ENCODE peak calls at places on chromosome 21, in nine cellular contexts. One of them, this sample, is unnamed.

GRCh38 chr21:33368576-33368975 is 34.6 kb upstream of the IFNGR2 start:
- DNase-seq in GM19239: no peak
- DNase-seq in memory B cell: no peak
- DNase-seq in NCI-H1092 treated with DMSO at 0.1 percent for 48 hours: no peak
- DNase-seq in frontal cortex: no peak
- DNase-seq in head of caudate nucleus: no peak
- DNase-seq in RWPE1: no peak
- DNase-seq in EL: no peak
- DNase-seq in activated naive CD4-positive, alpha-beta T cell: no peak
- DNase-seq in this sample: no peak

GRCh38 chr21:43012596-43012995 is 38.2 kb downstream of the PKNOX1 start:
- DNase-seq in GM19239: no peak
- DNase-seq in memory B cell: no peak
- DNase-seq in NCI-H1092 treated with DMSO at 0.1 percent for 48 hours: no peak
- DNase-seq in frontal cortex: no peak
- DNase-seq in head of caudate nucleus: no peak
- DNase-seq in RWPE1: peak
- DNase-seq in EL: no peak
- DNase-seq in activated naive CD4-positive, alpha-beta T cell: no peak
- DNase-seq in this sample: peak

GRCh38 chr21:26715878-26716506 is 129.2 kb downstream of the ADAMTS1 start:
- DNase-seq in GM19239: peak
- DNase-seq in memory B cell: no peak
- DNase-seq in NCI-H1092 treated with DMSO at 0.1 percent for 48 hours: peak
- DNase-seq in frontal cortex: peak
- DNase-seq in head of caudate nucleus: peak
- DNase-seq in RWPE1: peak
- DNase-seq in EL: peak
- DNase-seq in activated naive CD4-positive, alpha-beta T cell: no peak
- DNase-seq in this sample: peak

GRCh38 chr21:42845296-42845965 is 33.9 kb downstream of the WDR4 start:
- DNase-seq in GM19239: no peak
- DNase-seq in memory B cell: no peak
- DNase-seq in NCI-H1092 treated with DMSO at 0.1 percent for 48 hours: peak
- DNase-seq in frontal cortex: no peak
- DNase-seq in head of caudate nucleus: peak
- DNase-seq in RWPE1: no peak
- DNase-seq in EL: no peak
- DNase-seq in activated naive CD4-positive, alpha-beta T cell: no peak
- DNase-seq in this sample: no peak

GRCh38 chr21:35343046-35343816 is 294.1 kb upstream of the RUNX1 start:
- DNase-seq in GM19239: no peak
- DNase-seq in memory B cell: no peak
- DNase-seq in NCI-H1092 treated with DMSO at 0.1 percent for 48 hours: no peak
- DNase-seq in frontal cortex: no peak
- DNase-seq in head of caudate nucleus: no peak
- DNase-seq in RWPE1: no peak
- DNase-seq in EL: no peak
- DNase-seq in activated naive CD4-positive, alpha-beta T cell: no peak
- DNase-seq in this sample: no peak

GRCh38 chr21:45002381-45003204 is 62.8 kb downstream of the SLX9 start:
- DNase-seq in GM19239: no peak
- DNase-seq in memory B cell: no peak
- DNase-seq in NCI-H1092 treated with DMSO at 0.1 percent for 48 hours: no peak
- DNase-seq in frontal cortex: no peak
- DNase-seq in head of caudate nucleus: no peak
- DNase-seq in RWPE1: no peak
- DNase-seq in EL: no peak
- DNase-seq in activated naive CD4-positive, alpha-beta T cell: no peak
- DNase-seq in this sample: no peak

GRCh38 chr21:42865361-42866160 is 13.8 kb downstream of the WDR4 start:
- DNase-seq in GM19239: no peak
- DNase-seq in memory B cell: no peak
- DNase-seq in NCI-H1092 treated with DMSO at 0.1 percent for 48 hours: peak
- DNase-seq in frontal cortex: peak
- DNase-seq in head of caudate nucleus: peak
- DNase-seq in RWPE1: no peak
- DNase-seq in EL: no peak
- DNase-seq in activated naive CD4-positive, alpha-beta T cell: no peak
- DNase-seq in this sample: no peak

GRCh38 chr21:44263221-44263671 is 1.5 kb upstream of the DNMT3L start:
- DNase-seq in GM19239: no peak
- DNase-seq in memory B cell: no peak
- DNase-seq in NCI-H1092 treated with DMSO at 0.1 percent for 48 hours: no peak
- DNase-seq in frontal cortex: no peak
- DNase-seq in head of caudate nucleus: no peak
- DNase-seq in RWPE1: no peak
- DNase-seq in EL: no peak
- DNase-seq in activated naive CD4-positive, alpha-beta T cell: no peak
- DNase-seq in this sample: no peak

GRCh38 chr21:34008618-34009017 is 64.8 kb upstream of the MRPS6 start:
- DNase-seq in GM19239: no peak
- DNase-seq in memory B cell: no peak
- DNase-seq in NCI-H1092 treated with DMSO at 0.1 percent for 48 hours: no peak
- DNase-seq in frontal cortex: no peak
- DNase-seq in head of caudate nucleus: no peak
- DNase-seq in RWPE1: no peak
- DNase-seq in EL: no peak
- DNase-seq in activated naive CD4-positive, alpha-beta T cell: no peak
- DNase-seq in this sample: no peak

GRCh38 chr21:16070207-16070651 is 340.4 kb downstream of the USP25 start:
- DNase-seq in GM19239: no peak
- DNase-seq in memory B cell: no peak
- DNase-seq in NCI-H1092 treated with DMSO at 0.1 percent for 48 hours: peak
- DNase-seq in frontal cortex: no peak
- DNase-seq in head of caudate nucleus: peak
- DNase-seq in RWPE1: no peak
- DNase-seq in EL: peak
- DNase-seq in activated naive CD4-positive, alpha-beta T cell: no peak
- DNase-seq in this sample: no peak

GRCh38 chr21:26966978-26967913 is at the start of gene ADAMTS5:
- DNase-seq in GM19239: no peak
- DNase-seq in memory B cell: no peak
- DNase-seq in NCI-H1092 treated with DMSO at 0.1 percent for 48 hours: no peak
- DNase-seq in frontal cortex: peak
- DNase-seq in head of caudate nucleus: peak
- DNase-seq in RWPE1: peak
- DNase-seq in EL: peak
- DNase-seq in activated naive CD4-positive, alpha-beta T cell: no peak
- DNase-seq in this sample: no peak

GRCh38 chr21:15425049-15425448 is 304.7 kb upstream of the USP25 start:
- DNase-seq in GM19239: no peak
- DNase-seq in memory B cell: no peak
- DNase-seq in NCI-H1092 treated with DMSO at 0.1 percent for 48 hours: no peak
- DNase-seq in frontal cortex: no peak
- DNase-seq in head of caudate nucleus: no peak
- DNase-seq in RWPE1: no peak
- DNase-seq in EL: no peak
- DNase-seq in activated naive CD4-positive, alpha-beta T cell: no peak
- DNase-seq in this sample: no peak

GRCh38 chr21:43908167-43908566 is 43.1 kb downstream of the AGPAT3 start:
- DNase-seq in GM19239: no peak
- DNase-seq in memory B cell: no peak
- DNase-seq in NCI-H1092 treated with DMSO at 0.1 percent for 48 hours: no peak
- DNase-seq in frontal cortex: no peak
- DNase-seq in head of caudate nucleus: no peak
- DNase-seq in RWPE1: peak
- DNase-seq in EL: no peak
- DNase-seq in activated naive CD4-positive, alpha-beta T cell: no peak
- DNase-seq in this sample: no peak

GRCh38 chr21:45950740-45951515 is 30.6 kb upstream of the COL6A1 start:
- DNase-seq in GM19239: no peak
- DNase-seq in memory B cell: no peak
- DNase-seq in NCI-H1092 treated with DMSO at 0.1 percent for 48 hours: peak
- DNase-seq in frontal cortex: no peak
- DNase-seq in head of caudate nucleus: no peak
- DNase-seq in RWPE1: peak
- DNase-seq in EL: peak
- DNase-seq in activated naive CD4-positive, alpha-beta T cell: no peak
- DNase-seq in this sample: peak

GRCh38 chr21:28644762-28645161 is 347.9 kb downstream of the LTN1 start:
- DNase-seq in GM19239: no peak
- DNase-seq in memory B cell: no peak
- DNase-seq in NCI-H1092 treated with DMSO at 0.1 percent for 48 hours: no peak
- DNase-seq in frontal cortex: no peak
- DNase-seq in head of caudate nucleus: no peak
- DNase-seq in RWPE1: no peak
- DNase-seq in EL: peak
- DNase-seq in activated naive CD4-positive, alpha-beta T cell: no peak
- DNase-seq in this sample: no peak

GRCh38 chr21:41707231-41707988 is 59.4 kb downstream of the RIPK4 start:
- DNase-seq in GM19239: no peak
- DNase-seq in memory B cell: no peak
- DNase-seq in NCI-H1092 treated with DMSO at 0.1 percent for 48 hours: no peak
- DNase-seq in frontal cortex: no peak
- DNase-seq in head of caudate nucleus: no peak
- DNase-seq in RWPE1: peak
- DNase-seq in EL: no peak
- DNase-seq in activated naive CD4-positive, alpha-beta T cell: no peak
- DNase-seq in this sample: peak

GRCh38 chr21:45330075-45330781 is 42.5 kb upstream of the POFUT2 start:
- DNase-seq in GM19239: no peak
- DNase-seq in memory B cell: no peak
- DNase-seq in NCI-H1092 treated with DMSO at 0.1 percent for 48 hours: no peak
- DNase-seq in frontal cortex: no peak
- DNase-seq in head of caudate nucleus: no peak
- DNase-seq in RWPE1: peak
- DNase-seq in EL: peak
- DNase-seq in activated naive CD4-positive, alpha-beta T cell: no peak
- DNase-seq in this sample: peak

GRCh38 chr21:35096959-35097358 is 47.9 kb upstream of the RUNX1 start:
- DNase-seq in GM19239: no peak
- DNase-seq in memory B cell: no peak
- DNase-seq in NCI-H1092 treated with DMSO at 0.1 percent for 48 hours: no peak
- DNase-seq in frontal cortex: no peak
- DNase-seq in head of caudate nucleus: no peak
- DNase-seq in RWPE1: no peak
- DNase-seq in EL: no peak
- DNase-seq in activated naive CD4-positive, alpha-beta T cell: no peak
- DNase-seq in this sample: no peak

GRCh38 chr21:25243809-25244208 is 363.5 kb downstream of the MRPL39 start:
- DNase-seq in GM19239: no peak
- DNase-seq in memory B cell: no peak
- DNase-seq in NCI-H1092 treated with DMSO at 0.1 percent for 48 hours: no peak
- DNase-seq in frontal cortex: no peak
- DNase-seq in head of caudate nucleus: no peak
- DNase-seq in RWPE1: no peak
- DNase-seq in EL: no peak
- DNase-seq in activated naive CD4-positive, alpha-beta T cell: no peak
- DNase-seq in this sample: no peak

GRCh38 chr21:33230518-33231324 is 983 bp downstream of the IFNAR2 start:
- DNase-seq in GM19239: peak
- DNase-seq in memory B cell: peak
- DNase-seq in NCI-H1092 treated with DMSO at 0.1 percent for 48 hours: peak
- DNase-seq in frontal cortex: peak
- DNase-seq in head of caudate nucleus: peak
- DNase-seq in RWPE1: peak
- DNase-seq in EL: peak
- DNase-seq in activated naive CD4-positive, alpha-beta T cell: no peak
- DNase-seq in this sample: peak

GRCh38 chr21:45390831-45391742 is 13.9 kb upstream of the COL18A1 start:
- DNase-seq in GM19239: no peak
- DNase-seq in memory B cell: no peak
- DNase-seq in NCI-H1092 treated with DMSO at 0.1 percent for 48 hours: no peak
- DNase-seq in frontal cortex: no peak
- DNase-seq in head of caudate nucleus: no peak
- DNase-seq in RWPE1: no peak
- DNase-seq in EL: no peak
- DNase-seq in activated naive CD4-positive, alpha-beta T cell: no peak
- DNase-seq in this sample: no peak

GRCh38 chr21:46153259-46154154 is 1.9 kb downstream of the FTCD start:
- DNase-seq in GM19239: no peak
- DNase-seq in memory B cell: no peak
- DNase-seq in NCI-H1092 treated with DMSO at 0.1 percent for 48 hours: peak
- DNase-seq in frontal cortex: peak
- DNase-seq in head of caudate nucleus: peak
- DNase-seq in RWPE1: no peak
- DNase-seq in EL: peak
- DNase-seq in activated naive CD4-positive, alpha-beta T cell: peak
- DNase-seq in this sample: no peak

GRCh38 chr21:33362044-33362555 is 37.3 kb downstream of the IFNAR1 start:
- DNase-seq in GM19239: no peak
- DNase-seq in memory B cell: peak
- DNase-seq in NCI-H1092 treated with DMSO at 0.1 percent for 48 hours: peak
- DNase-seq in frontal cortex: no peak
- DNase-seq in head of caudate nucleus: peak
- DNase-seq in RWPE1: no peak
- DNase-seq in EL: no peak
- DNase-seq in activated naive CD4-positive, alpha-beta T cell: peak
- DNase-seq in this sample: no peak

GRCh38 chr21:39033878-39034589 is 149.2 kb downstream of the PSMG1 start:
- DNase-seq in GM19239: no peak
- DNase-seq in memory B cell: no peak
- DNase-seq in NCI-H1092 treated with DMSO at 0.1 percent for 48 hours: peak
- DNase-seq in frontal cortex: no peak
- DNase-seq in head of caudate nucleus: no peak
- DNase-seq in RWPE1: no peak
- DNase-seq in EL: no peak
- DNase-seq in activated naive CD4-positive, alpha-beta T cell: no peak
- DNase-seq in this sample: peak

GRCh38 chr21:42665026-42665425 is 11.6 kb downstream of the PDE9A start:
- DNase-seq in GM19239: no peak
- DNase-seq in memory B cell: no peak
- DNase-seq in NCI-H1092 treated with DMSO at 0.1 percent for 48 hours: no peak
- DNase-seq in frontal cortex: no peak
- DNase-seq in head of caudate nucleus: no peak
- DNase-seq in RWPE1: no peak
- DNase-seq in EL: no peak
- DNase-seq in activated naive CD4-positive, alpha-beta T cell: no peak
- DNase-seq in this sample: no peak

GRCh38 chr21:46477765-46478164 is 19.1 kb downstream of the DIP2A start:
- DNase-seq in GM19239: no peak
- DNase-seq in memory B cell: no peak
- DNase-seq in NCI-H1092 treated with DMSO at 0.1 percent for 48 hours: no peak
- DNase-seq in frontal cortex: no peak
- DNase-seq in head of caudate nucleus: no peak
- DNase-seq in RWPE1: peak
- DNase-seq in EL: no peak
- DNase-seq in activated naive CD4-positive, alpha-beta T cell: no peak
- DNase-seq in this sample: peak

GRCh38 chr21:45010096-45010495 is 64.3 kb upstream of the ADARB1 start:
- DNase-seq in GM19239: no peak
- DNase-seq in memory B cell: no peak
- DNase-seq in NCI-H1092 treated with DMSO at 0.1 percent for 48 hours: no peak
- DNase-seq in frontal cortex: no peak
- DNase-seq in head of caudate nucleus: no peak
- DNase-seq in RWPE1: peak
- DNase-seq in EL: no peak
- DNase-seq in activated naive CD4-positive, alpha-beta T cell: no peak
- DNase-seq in this sample: no peak

GRCh38 chr21:44761011-44761729 is 40.5 kb downstream of the UBE2G2 start:
- DNase-seq in GM19239: no peak
- DNase-seq in memory B cell: no peak
- DNase-seq in NCI-H1092 treated with DMSO at 0.1 percent for 48 hours: no peak
- DNase-seq in frontal cortex: no peak
- DNase-seq in head of caudate nucleus: peak
- DNase-seq in RWPE1: no peak
- DNase-seq in EL: no peak
- DNase-seq in activated naive CD4-positive, alpha-beta T cell: no peak
- DNase-seq in this sample: peak

GRCh38 chr21:17053321-17053720 is 459.5 kb upstream of the CXADR start:
- DNase-seq in GM19239: no peak
- DNase-seq in memory B cell: no peak
- DNase-seq in NCI-H1092 treated with DMSO at 0.1 percent for 48 hours: no peak
- DNase-seq in frontal cortex: no peak
- DNase-seq in head of caudate nucleus: no peak
- DNase-seq in RWPE1: no peak
- DNase-seq in EL: no peak
- DNase-seq in activated naive CD4-positive, alpha-beta T cell: no peak
- DNase-seq in this sample: no peak

GRCh38 chr21:44092201-44092600 is 15.0 kb upstream of the PWP2 start:
- DNase-seq in GM19239: no peak
- DNase-seq in memory B cell: no peak
- DNase-seq in NCI-H1092 treated with DMSO at 0.1 percent for 48 hours: no peak
- DNase-seq in frontal cortex: no peak
- DNase-seq in head of caudate nucleus: no peak
- DNase-seq in RWPE1: no peak
- DNase-seq in EL: no peak
- DNase-seq in activated naive CD4-positive, alpha-beta T cell: no peak
- DNase-seq in this sample: no peak

GRCh38 chr21:36914244-36915013 is 52.0 kb downstream of the HLCS start:
- DNase-seq in GM19239: no peak
- DNase-seq in memory B cell: no peak
- DNase-seq in NCI-H1092 treated with DMSO at 0.1 percent for 48 hours: no peak
- DNase-seq in frontal cortex: no peak
- DNase-seq in head of caudate nucleus: no peak
- DNase-seq in RWPE1: no peak
- DNase-seq in EL: no peak
- DNase-seq in activated naive CD4-positive, alpha-beta T cell: no peak
- DNase-seq in this sample: no peak